ENCODE peak calls at places on chromosomes 2 and 18, in ten cellular contexts. F, P, R, G, Y, I, D, C, O and E are unnamed samples.

GRCh38 chr2:199404841-199405240 is 52.9 kb downstream of the SATB2 start:
- DNase-seq in P (no peak), D (no peak), F (peak; percentile 77), O (no peak), Y (peak; percentile 33), R (no peak), I (no peak), C (no peak), G (no peak), E (no peak)

GRCh38 chr2:138818479-138818878 is 38.3 kb upstream of the NXPH2 start:
- DNase-seq in D (peak; percentile 77), Y (no peak), F (peak; percentile 45), O (no peak), G (no peak), R (no peak), I (no peak), P (no peak), C (no peak), E (no peak)

GRCh38 chr2:180495606-180496005 is 484.8 kb upstream of the UBE2E3 start:
- DNase-seq in Y (peak; percentile 56), R (no peak), I (no peak), F (no peak), G (no peak), P (no peak), D (no peak), O (no peak), C (no peak), E (no peak)

GRCh38 chr2:113977660-113978523 is 88.0 kb downstream of the ACTR3 start:
- DNase-seq in P (no peak), O (peak; percentile 55), R (no peak), C (peak; percentile 85), I (no peak), D (peak; percentile 38), G (no peak), F (peak; percentile 86), Y (peak; percentile 62), E (peak; percentile 45)

GRCh38 chr2:40546792-40547191 is 94.9 kb upstream of the SLC8A1 start:
- DNase-seq in R (no peak), I (no peak), C (no peak), Y (no peak), P (no peak), G (no peak), O (no peak), D (no peak), F (no peak), E (peak; percentile 24)

GRCh38 chr2:167134381-167135072 is 246.2 kb downstream of the XIRP2 start:
- DNase-seq in D (peak; percentile 10), P (no peak), Y (peak; percentile 57), R (no peak), I (no peak), C (no peak), F (peak; percentile 44), G (no peak), O (no peak), E (no peak)

GRCh38 chr18:34729264-34729663 is 19.2 kb downstream of the DTNA start:
- DNase-seq in R (no peak), C (peak; percentile 50), P (no peak), D (peak; percentile 86), F (peak; percentile 52), G (no peak), I (no peak), O (no peak), Y (peak; percentile 50), E (peak; percentile 64)

GRCh38 chr2:220586980-220587549 is 959.6 kb downstream of the SLC4A3 start:
- DNase-seq in C (no peak), G (no peak), Y (peak; percentile 8), P (no peak), O (no peak), D (no peak), I (no peak), R (no peak), F (no peak), E (peak; percentile 68)

GRCh38 chr18:7514796-7515440 is 52.2 kb upstream of the PTPRM start:
- DNase-seq in D (no peak), R (no peak), Y (peak; percentile 23), P (no peak), I (no peak), C (peak; percentile 48), F (peak; percentile 76), O (no peak), G (no peak), E (peak; percentile 44)

GRCh38 chr2:196513796-196514526 is 125.6 kb upstream of the CCDC150 start:
- DNase-seq in F (no peak), I (no peak), Y (no peak), D (peak; percentile 4), C (no peak), G (no peak), O (no peak), P (no peak), R (no peak), E (no peak)

GRCh38 chr2:126703311-126703710 is 47.4 kb downstream of the GYPC start:
- DNase-seq in C (no peak), O (no peak), P (no peak), I (no peak), R (no peak), F (no peak), Y (no peak), G (no peak), D (no peak), E (no peak)

GRCh38 chr2:75709297-75709696 is 1.4 kb downstream of the GCFC2 start:
- DNase-seq in G (no peak), O (no peak), C (no peak), F (no peak), Y (no peak), P (no peak), I (no peak), D (peak; percentile 3), R (no peak), E (no peak)

GRCh38 chr2:205734436-205734835 is 52.1 kb downstream of the NRP2 start:
- DNase-seq in F (peak; percentile 91), R (no peak), C (no peak), Y (peak; percentile 94), D (no peak), I (no peak), P (no peak), G (no peak), O (peak; percentile 24), E (peak; percentile 83)

GRCh38 chr2:119156105-119156890 is 2.3 kb downstream of the C1QL2 start:
- DNase-seq in R (no peak), D (no peak), Y (no peak), G (no peak), F (no peak), C (no peak), O (no peak), I (no peak), P (no peak), E (peak; percentile 3)

GRCh38 chr2:239236043-239236807 is 164.6 kb downstream of the HDAC4 start:
- DNase-seq in D (no peak), I (no peak), G (no peak), Y (no peak), F (no peak), O (no peak), P (no peak), C (no peak), R (no peak), E (no peak)